ENCODE peak calls at places on chromosomes 4 and X, in nine cellular contexts. R is C1 segment of cervical spinal cord; H is GM23338; F is T-helper 2 cell; M is right cardiac atrium; U is fibroblast of mammary gland; W is stimulated activated CD4-positive, alpha-beta T cell treated with anti-CD3 and anti-CD28 coated beads, Interleukin-4, amount 100 ng/mL, for 4 hours; D is AG20443; I is adipocyte. X is an unnamed sample.

GRCh38 chr4:26052663-26053534 is 138.9 kb downstream of the SMIM20 start:
- DNase-seq in R (no peak), H (no peak), F (no peak), M (no peak), U (no peak), W (no peak), D (no peak), I (no peak), X (no peak)

GRCh38 chr4:87092389-87093141 is 127.9 kb downstream of the KLHL8 start:
- DNase-seq in R (no peak), H (no peak), F (no peak), M (peak), U (peak), W (no peak), D (peak), I (peak), X (no peak)

GRCh38 chr4:10015140-10015753 is 6.0 kb downstream of the SLC2A9 start:
- DNase-seq in R (peak), H (peak), F (no peak), M (peak), U (peak), W (peak), D (no peak), I (no peak), X (peak)

GRCh38 chr4:39466747-39467146 is 7.9 kb downstream of the LIAS start:
- DNase-seq in R (no peak), H (no peak), F (no peak), M (no peak), U (no peak), W (no peak), D (no peak), I (peak), X (no peak)

GRCh38 chr4:182189107-182189878 is 53.9 kb upstream of the TENM3 start:
- DNase-seq in R (no peak), H (no peak), F (no peak), M (no peak), U (peak), W (no peak), D (peak), I (peak), X (no peak)

GRCh38 chr4:165208741-165209388 is 1.5 kb downstream of the KLHL2 start:
- DNase-seq in R (no peak), H (no peak), F (no peak), M (no peak), U (peak), W (no peak), D (no peak), I (no peak), X (peak)

GRCh38 chr4:19707876-19708275 is 543.8 kb upstream of the SLIT2 start:
- DNase-seq in R (no peak), H (no peak), F (no peak), M (no peak), U (no peak), W (no peak), D (no peak), I (no peak), X (no peak)

GRCh38 chrX:9790866-9791265 is 4.6 kb downstream of the SHROOM2 start:
- DNase-seq in R (no peak), H (no peak), F (no peak), M (no peak), U (no peak), W (no peak), D (no peak), I (no peak), X (no peak)

GRCh38 chr4:3291411-3291968 is 1.3 kb upstream of the RGS12 start:
- DNase-seq in R (no peak), H (peak), F (no peak), M (peak), U (no peak), W (no peak), D (no peak), I (no peak), X (no peak)

GRCh38 chr4:182093431-182093831 is 149.8 kb upstream of the TENM3 start:
- DNase-seq in R (no peak), H (no peak), F (no peak), M (no peak), U (no peak), W (no peak), D (no peak), I (no peak), X (no peak)

GRCh38 chrX:77447339-77448149 is at the start of gene FGF16:
- DNase-seq in R (no peak), H (peak), F (no peak), M (peak), U (peak), W (peak), D (no peak), I (peak), X (no peak)

GRCh38 chr4:5746829-5747745 is 36.1 kb downstream of the EVC start:
- DNase-seq in R (no peak), H (no peak), F (no peak), M (no peak), U (peak), W (no peak), D (peak), I (peak), X (no peak)

GRCh38 chr4:156830356-156830755 is 141.2 kb downstream of the PDGFC start:
- DNase-seq in R (no peak), H (no peak), F (no peak), M (no peak), U (peak), W (no peak), D (peak), I (peak), X (no peak)

GRCh38 chr4:53497446-53498069 is 93.7 kb downstream of the LNX1 start:
- DNase-seq in R (no peak), H (peak), F (no peak), M (peak), U (peak), W (no peak), D (peak), I (peak), X (no peak)

GRCh38 chr4:2136736-2137135 is 77.6 kb downstream of the NAT8L start:
- DNase-seq in R (no peak), H (no peak), F (no peak), M (no peak), U (no peak), W (no peak), D (no peak), I (no peak), X (no peak)

GRCh38 chr4:160481696-160482330 is 1378.9 kb downstream of the RAPGEF2 start:
- DNase-seq in R (no peak), H (no peak), F (no peak), M (no peak), U (no peak), W (no peak), D (no peak), I (no peak), X (no peak)

GRCh38 chr4:158121203-158121586 is 51.6 kb downstream of the GASK1B start:
- DNase-seq in R (no peak), H (no peak), F (no peak), M (no peak), U (peak), W (no peak), D (peak), I (peak), X (no peak)

GRCh38 chrX:153708415-153708814 is 15.8 kb downstream of the BCAP31 start:
- DNase-seq in R (peak), H (peak), F (no peak), M (peak), U (peak), W (no peak), D (peak), I (peak), X (peak)

GRCh38 chr4:3231431-3231980 is 17.5 kb upstream of the MSANTD1 start:
- DNase-seq in R (no peak), H (no peak), F (no peak), M (no peak), U (no peak), W (no peak), D (no peak), I (peak), X (no peak)

GRCh38 chrX:906586-906985 is 276.0 kb downstream of the SHOX start:
- DNase-seq in R (no peak), H (no peak), F (no peak), M (no peak), U (no peak), W (no peak), D (no peak), I (no peak), X (no peak)